ENCODE peak calls at places on chromosomes 2 and 18, in eight cellular contexts. V is nephron progenitor cell, I is HT-29, F is dermis blood vessel endothelial cell, R is T-helper 17 cell, Q is body of pancreas, W is epithelial cell of esophagus, C is choroid plexus epithelial cell. E is an unnamed sample.

GRCh38 chr2:108916397-108917077 is 72.5 kb downstream of the EDAR start:
- DNase-seq in V (no peak), I (no peak), F (no peak), R (no peak), Q (no peak), W (no peak), C (no peak), E (no peak)

GRCh38 chr2:202186641-202187202 is 51.7 kb downstream of the SUMO1 start:
- DNase-seq in V (no peak), I (no peak), F (no peak), R (no peak), Q (no peak), W (no peak), C (no peak), E (no peak)

GRCh38 chr2:69095246-69095645 is 82.3 kb downstream of the ANTXR1 start:
- DNase-seq in V (no peak), I (no peak), F (no peak), R (no peak), Q (no peak), W (peak), C (peak), E (no peak)

GRCh38 chr18:57075716-57076400 is 71.0 kb upstream of the BOD1L2 start:
- DNase-seq in V (peak), I (no peak), F (no peak), R (no peak), Q (no peak), W (no peak), C (no peak), E (no peak)

GRCh38 chr2:101617188-101617587 is 80.3 kb upstream of the MAP4K4 start:
- DNase-seq in V (no peak), I (no peak), F (peak), R (no peak), Q (no peak), W (peak), C (peak), E (no peak)

GRCh38 chr2:49335546-49335945 is 181.2 kb upstream of the FSHR start:
- DNase-seq in V (no peak), I (no peak), F (no peak), R (no peak), Q (no peak), W (no peak), C (no peak), E (no peak)

GRCh38 chr2:158113896-158114295 is 12.2 kb downstream of the UPP2 start:
- DNase-seq in V (no peak), I (no peak), F (no peak), R (no peak), Q (no peak), W (peak), C (no peak), E (no peak)

GRCh38 chr2:127645395-127646291 is at the start of gene GPR17:
- DNase-seq in V (peak), I (peak), F (no peak), R (no peak), Q (no peak), W (no peak), C (no peak), E (peak)

GRCh38 chr18:48622911-48623431 is 84.1 kb downstream of the CTIF start:
- DNase-seq in V (no peak), I (no peak), F (peak), R (no peak), Q (no peak), W (peak), C (peak), E (peak)

GRCh38 chr2:222939208-222939846 is 78.5 kb downstream of the ACSL3 start:
- DNase-seq in V (peak), I (peak), F (peak), R (no peak), Q (peak), W (peak), C (peak), E (peak)

GRCh38 chr2:49251766-49252165 is 97.5 kb upstream of the FSHR start:
- DNase-seq in V (no peak), I (no peak), F (no peak), R (no peak), Q (no peak), W (no peak), C (peak), E (no peak)

GRCh38 chr2:128585706-128586105 is 267.0 kb upstream of the HS6ST1 start:
- DNase-seq in V (no peak), I (no peak), F (peak), R (no peak), Q (no peak), W (peak), C (peak), E (no peak)

GRCh38 chr2:163667064-163667887 is 68.5 kb downstream of the FIGN start:
- DNase-seq in V (no peak), I (peak), F (peak), R (no peak), Q (no peak), W (peak), C (peak), E (no peak)

GRCh38 chr2:42092084-42092996 is 44.5 kb downstream of the PKDCC start:
- DNase-seq in V (no peak), I (peak), F (peak), R (no peak), Q (peak), W (peak), C (peak), E (peak)

GRCh38 chr2:11071207-11071606 is 84.1 kb upstream of the SLC66A3 start:
- DNase-seq in V (no peak), I (peak), F (peak), R (no peak), Q (no peak), W (no peak), C (peak), E (peak)

E was measured in left kidney.